ENCODE peak calls at places on chromosomes 1 and 21, in eight cellular contexts. Y, S, J, K, W, B, Z and F are unnamed samples.

GRCh38 chr1:165371588-165372235 is 15.2 kb upstream of the LMX1A start:
- DNase-seq in Y (no peak), S (no peak), J (no peak), K (no peak), W (no peak), B (no peak), Z (no peak), F (no peak)

GRCh38 chr1:6683434-6683833 is 18.2 kb downstream of the DNAJC11 start:
- DNase-seq in Y (no peak), S (no peak), J (no peak), K (no peak), W (no peak), B (no peak), Z (no peak), F (no peak)

GRCh38 chr1:207579436-207579799 is 65.5 kb upstream of the CR1L start:
- DNase-seq in Y (no peak), S (no peak), J (peak), K (no peak), W (peak), B (peak), Z (peak), F (peak)

GRCh38 chr1:95004013-95004412 is 68.7 kb downstream of the ALG14 start:
- DNase-seq in Y (no peak), S (no peak), J (no peak), K (no peak), W (no peak), B (no peak), Z (no peak), F (no peak)

GRCh38 chr1:58870298-58870676 is 86.4 kb upstream of the JUN start:
- DNase-seq in Y (no peak), S (no peak), J (peak), K (no peak), W (peak), B (no peak), Z (peak), F (no peak)

GRCh38 chr1:204728456-204728855 is 42.9 kb upstream of the LRRN2 start:
- DNase-seq in Y (no peak), S (no peak), J (no peak), K (no peak), W (no peak), B (no peak), Z (no peak), F (no peak)

GRCh38 chr1:2441746-2442145 is 29.4 kb upstream of the PEX10 start:
- DNase-seq in Y (no peak), S (no peak), J (no peak), K (no peak), W (no peak), B (no peak), Z (no peak), F (no peak)

GRCh38 chr1:168613689-168614655 is 37.6 kb downstream of the XCL1 start:
- DNase-seq in Y (peak), S (no peak), J (no peak), K (no peak), W (no peak), B (peak), Z (peak), F (no peak)

GRCh38 chr1:201528631-201529260 is 10.2 kb upstream of the NAV1 start:
- DNase-seq in Y (no peak), S (no peak), J (no peak), K (no peak), W (no peak), B (no peak), Z (no peak), F (no peak)

GRCh38 chr1:179228783-179229213 is 679 bp downstream of the ABL2 start:
- DNase-seq in Y (peak), S (peak), J (no peak), K (no peak), W (peak), B (peak), Z (peak), F (no peak)

GRCh38 chr21:17270234-17270633 is 242.6 kb upstream of the CXADR start:
- DNase-seq in Y (no peak), S (no peak), J (peak), K (no peak), W (peak), B (peak), Z (no peak), F (peak)

GRCh38 chr1:62266217-62266616 is 53.0 kb downstream of the KANK4 start:
- DNase-seq in Y (no peak), S (no peak), J (no peak), K (no peak), W (no peak), B (no peak), Z (no peak), F (no peak)

GRCh38 chr1:7592120-7592798 is 178.8 kb upstream of the VAMP3 start:
- DNase-seq in Y (no peak), S (no peak), J (no peak), K (no peak), W (no peak), B (no peak), Z (no peak), F (no peak)

GRCh38 chr1:41581216-41582003 is 96.9 kb upstream of the EDN2 start:
- DNase-seq in Y (no peak), S (no peak), J (no peak), K (no peak), W (no peak), B (no peak), Z (no peak), F (no peak)

GRCh38 chr1:84803604-84804003 is 89.4 kb downstream of the LPAR3 start:
- DNase-seq in Y (no peak), S (no peak), J (peak), K (no peak), W (no peak), B (no peak), Z (no peak), F (no peak)

GRCh38 chr1:19450811-19451564 is 34.4 kb downstream of the CAPZB start:
- DNase-seq in Y (peak), S (no peak), J (no peak), K (no peak), W (no peak), B (no peak), Z (no peak), F (no peak)

GRCh38 chr1:43525995-43526394 is 4.7 kb upstream of the PTPRF start:
- DNase-seq in Y (no peak), S (no peak), J (no peak), K (no peak), W (no peak), B (no peak), Z (no peak), F (no peak)

GRCh38 chr21:43954896-43955295 is 57.2 kb upstream of the TRAPPC10 start:
- DNase-seq in Y (no peak), S (no peak), J (no peak), K (no peak), W (no peak), B (no peak), Z (no peak), F (no peak)

GRCh38 chr1:47686731-47687617 is 249.1 kb downstream of the FOXD2 start:
- DNase-seq in Y (no peak), S (no peak), J (no peak), K (no peak), W (no peak), B (no peak), Z (no peak), F (no peak)

GRCh38 chr1:185155600-185156320 is 993 bp downstream of the TRMT1L start:
- DNase-seq in Y (no peak), S (no peak), J (no peak), K (no peak), W (no peak), B (no peak), Z (no peak), F (no peak)

GRCh38 chr1:2210084-2210653 is 15.6 kb upstream of the FAAP20 start:
- DNase-seq in Y (no peak), S (no peak), J (no peak), K (no peak), W (no peak), B (no peak), Z (no peak), F (no peak)